ENCODE peak calls at places on chromosomes 13 and 19, in four cellular contexts. F, J, K and V are unnamed samples.

GRCh38 chr13:50526771-50527567 is 316.5 kb downstream of the DLEU7 start:
- DNase-seq in F (no peak), K (no peak), J (no peak), V (no peak)

GRCh38 chr19:44694184-44694579 is 4.8 kb upstream of the CEACAM16 start:
- DNase-seq in J (no peak), F (peak), K (no peak), V (no peak)

GRCh38 chr19:36665832-36666231 is 805 bp downstream of the ZNF461 start:
- DNase-seq in K (no peak), J (no peak), F (no peak), V (no peak)

GRCh38 chr19:33161201-33161600 is 29.3 kb downstream of the WDR88 start:
- DNase-seq in J (no peak), K (no peak), F (no peak), V (no peak)

GRCh38 chr19:41398603-41399002 is 985 bp downstream of the BCKDHA start:
- DNase-seq in K (no peak), F (no peak), J (no peak), V (no peak)

GRCh38 chr13:32984857-32985626 is 31.2 kb upstream of the KL start:
- DNase-seq in F (no peak), K (no peak), J (no peak), V (peak)

GRCh38 chr19:29259867-29260281 is 46.9 kb upstream of the UQCRFS1 start:
- DNase-seq in F (no peak), K (no peak), J (no peak), V (no peak)

GRCh38 chr13:34657716-34658115 is 284.4 kb upstream of the NBEA start:
- DNase-seq in F (no peak), J (no peak), K (peak), V (peak)

GRCh38 chr13:20713751-20714150 is 10.3 kb downstream of the IL17D start:
- DNase-seq in F (no peak), K (peak), J (no peak), V (no peak)

GRCh38 chr19:34555447-34555846 is 73.9 kb downstream of the WTIP start:
- DNase-seq in F (no peak), J (no peak), K (no peak), V (peak)

GRCh38 chr19:55640577-55641375 is at the start of gene ZNF580:
- DNase-seq in F (peak), J (no peak), K (peak), V (peak)

GRCh38 chr19:2341247-2341705 is 12.8 kb downstream of the SPPL2B start:
- DNase-seq in J (no peak), F (no peak), K (no peak), V (no peak)

GRCh38 chr13:108154421-108154858 is 60.9 kb downstream of the LIG4 start:
- DNase-seq in F (no peak), K (peak), J (no peak), V (no peak)

GRCh38 chr13:73572824-73573223 is 514.0 kb downstream of the KLF5 start:
- DNase-seq in K (no peak), J (no peak), F (no peak), V (no peak)

GRCh38 chr13:72489751-72490150 is 237.7 kb downstream of the MZT1 start:
- DNase-seq in F (no peak), J (no peak), K (no peak), V (no peak)

GRCh38 chr13:30581582-30581981 is 36.1 kb upstream of the USPL1 start:
- DNase-seq in K (peak), J (no peak), F (no peak), V (peak)

GRCh38 chr19:31946491-31946890 is 398.9 kb upstream of the ZNF507 start:
- DNase-seq in K (no peak), F (no peak), J (no peak), V (no peak)

GRCh38 chr13:95145587-95145986 is 155.7 kb downstream of the ABCC4 start:
- DNase-seq in F (no peak), J (no peak), K (no peak), V (no peak)

GRCh38 chr19:31316201-31316951 is 32.9 kb downstream of the TSHZ3 start:
- DNase-seq in K (peak), F (no peak), J (no peak), V (no peak)

GRCh38 chr19:29504454-29504853 is 21.3 kb upstream of the VSTM2B start:
- DNase-seq in K (no peak), J (no peak), F (no peak), V (no peak)

GRCh38 chr13:105139380-105140285 is 1395.8 kb downstream of the EFNB2 start:
- DNase-seq in F (peak), K (no peak), J (peak), V (no peak)